ENCODE peak calls at places on chromosome 5, in four cellular contexts. One of them, this sample, is unnamed.

GRCh38 chr5:54135042-54135441 is 175.3 kb downstream of the ARL15 start:
- DNase-seq in tibial nerve: no peak
- DNase-seq in NCI-H510A: no peak
- DNase-seq in RPMI8226: no peak
- DNase-seq in this sample: no peak

GRCh38 chr5:172855597-172856292 is 21.7 kb downstream of the ERGIC1 start:
- DNase-seq in NCI-H510A: no peak
- DNase-seq in tibial nerve: no peak
- DNase-seq in RPMI8226: no peak
- DNase-seq in this sample: no peak

GRCh38 chr5:174272671-174273070 is 227.2 kb downstream of the NSG2 start:
- DNase-seq in NCI-H510A: no peak
- DNase-seq in RPMI8226: no peak
- DNase-seq in tibial nerve: no peak
- DNase-seq in this sample: no peak

GRCh38 chr5:135249658-135250057 is 149.4 kb downstream of the MACROH2A1 start:
- DNase-seq in tibial nerve: no peak
- DNase-seq in NCI-H510A: no peak
- DNase-seq in RPMI8226: no peak
- DNase-seq in this sample: no peak

GRCh38 chr5:96157841-96158291 is 196.2 kb upstream of the ELL2 start:
- DNase-seq in NCI-H510A: no peak
- DNase-seq in RPMI8226: no peak
- DNase-seq in tibial nerve: no peak
- DNase-seq in this sample: no peak

GRCh38 chr5:55920784-55921183 is 69.6 kb downstream of the IL31RA start:
- DNase-seq in NCI-H510A: no peak
- DNase-seq in RPMI8226: no peak
- DNase-seq in tibial nerve: no peak
- DNase-seq in this sample: no peak

GRCh38 chr5:2996687-2997086 is 245.2 kb upstream of the IRX2 start:
- DNase-seq in tibial nerve: no peak
- DNase-seq in RPMI8226: no peak
- DNase-seq in NCI-H510A: no peak
- DNase-seq in this sample: no peak

GRCh38 chr5:160643588-160643987 is 208.4 kb downstream of the ATP10B start:
- DNase-seq in RPMI8226: no peak
- DNase-seq in NCI-H510A: no peak
- DNase-seq in tibial nerve: no peak
- DNase-seq in this sample: no peak

GRCh38 chr5:133508845-133509741 is 103.2 kb downstream of the FSTL4 start:
- DNase-seq in NCI-H510A: no peak
- DNase-seq in tibial nerve: no peak
- DNase-seq in RPMI8226: no peak
- DNase-seq in this sample: no peak